ENCODE peak calls at places on chromosomes 2 and 18, in five cellular contexts. S, N, U, R and H are unnamed samples.

GRCh38 chr2:11855120-11855760 is 108.8 kb downstream of the LPIN1 start:
- DNase-seq in S (no peak), N (no peak), U (no peak), R (no peak), H (no peak)

GRCh38 chr2:129913695-129914495 is 65.6 kb upstream of the RAB6C start:
- DNase-seq in S (no peak), N (no peak), U (no peak), R (no peak), H (no peak)

GRCh38 chr2:68196120-68196716 is 38.5 kb downstream of the PNO1 start:
- DNase-seq in S (no peak), N (peak), U (peak), R (peak), H (peak)

GRCh38 chr2:42138163-42139016 is 30.8 kb upstream of the EML4 start:
- DNase-seq in S (no peak), N (no peak), U (peak), R (no peak), H (no peak)

GRCh38 chr2:121919803-121920202 is 164.4 kb downstream of the TSN start:
- DNase-seq in S (no peak), N (no peak), U (no peak), R (no peak), H (no peak)

GRCh38 chr2:124024491-124025348 is at the start of gene CNTNAP5:
- DNase-seq in S (peak), N (no peak), U (peak), R (peak), H (no peak)

GRCh38 chr2:85826990-85827878 is 61.6 kb downstream of the ST3GAL5 start:
- DNase-seq in S (peak), N (peak), U (peak), R (peak), H (no peak)

GRCh38 chr18:3151379-3152264 is 68.1 kb downstream of the MYOM1 start:
- DNase-seq in S (peak), N (peak), U (peak), R (peak), H (no peak)

GRCh38 chr18:57980573-57981348 is 63.3 kb upstream of the NEDD4L start:
- DNase-seq in S (no peak), N (no peak), U (no peak), R (no peak), H (no peak)

GRCh38 chr2:178244812-178245211 is 50.5 kb downstream of the OSBPL6 start:
- DNase-seq in S (no peak), N (no peak), U (no peak), R (no peak), H (no peak)

GRCh38 chr2:71906357-71906973 is 241.2 kb downstream of the CYP26B1 start:
- DNase-seq in S (no peak), N (no peak), U (no peak), R (no peak), H (no peak)

GRCh38 chr2:60555794-60556161 is 2.3 kb upstream of the BCL11A start:
- DNase-seq in S (no peak), N (no peak), U (no peak), R (peak), H (peak)

GRCh38 chr2:172586255-172586891 is 30.5 kb downstream of the PDK1 start:
- DNase-seq in S (no peak), N (peak), U (no peak), R (no peak), H (no peak)

GRCh38 chr2:98663521-98664090 is 55.2 kb downstream of the UNC50 start:
- DNase-seq in S (no peak), N (peak), U (no peak), R (no peak), H (no peak)

GRCh38 chr2:36172828-36173227 is 182.8 kb upstream of the CRIM1 start:
- DNase-seq in S (no peak), N (no peak), U (no peak), R (no peak), H (no peak)

GRCh38 chr2:48548871-48549270 is 18.9 kb downstream of the STON1 start:
- DNase-seq in S (no peak), N (no peak), U (no peak), R (peak), H (no peak)

GRCh38 chr2:178152033-178152432 is 39.8 kb downstream of the RBM45 start:
- DNase-seq in S (no peak), N (no peak), U (peak), R (no peak), H (no peak)

GRCh38 chr2:44273076-44273475 is 2.2 kb upstream of the SLC3A1 start:
- DNase-seq in S (no peak), N (no peak), U (no peak), R (no peak), H (no peak)

GRCh38 chr2:85591563-85591962 is 4.0 kb upstream of the RNF181 start:
- DNase-seq in S (no peak), N (no peak), U (no peak), R (no peak), H (no peak)

GRCh38 chr18:52963481-52963880 is 623.5 kb downstream of the DCC start:
- DNase-seq in S (no peak), N (no peak), U (no peak), R (no peak), H (no peak)